ENCODE peak calls at places on chromosomes 4 and X, in five cellular contexts. C is neural crest cell, U is cardiac fibroblast, D is B cell, F is testis. S is an unnamed sample.

GRCh38 chrX:131895807-131896206 is 127.3 kb upstream of the STK26 start:
- DNase-seq in D (no peak), C (no peak), F (no peak), U (no peak), S (no peak)

GRCh38 chr4:26298198-26298950 is 22.4 kb upstream of the RBPJ start:
- DNase-seq in U (peak), D (no peak), F (no peak), C (no peak), S (no peak)

GRCh38 chrX:34848281-34848680 is 94.3 kb upstream of the FAM47B start:
- DNase-seq in F (no peak), C (no peak), D (no peak), U (peak), S (no peak)

GRCh38 chrX:45758738-45759397 is 558.2 kb upstream of the DIPK2B start:
- DNase-seq in U (peak), C (no peak), D (peak), F (no peak), S (no peak)

GRCh38 chr4:48015678-48016077 is 803 bp downstream of the CNGA1 start:
- DNase-seq in U (no peak), F (no peak), C (no peak), D (no peak), S (no peak)

GRCh38 chr4:47840291-47840690 is 2.4 kb upstream of the CORIN start:
- DNase-seq in U (peak), C (no peak), D (no peak), F (no peak), S (no peak)

GRCh38 chrX:38214551-38214950 is 6.1 kb downstream of the SRPX start:
- DNase-seq in U (peak), C (no peak), F (no peak), D (no peak), S (no peak)

GRCh38 chr4:65033899-65034298 is 624.6 kb upstream of the TECRL start:
- DNase-seq in U (no peak), D (no peak), C (no peak), F (no peak), S (no peak)

GRCh38 chrX:101347859-101348451 is 587 bp downstream of the TIMM8A start:
- DNase-seq in D (no peak), F (peak), U (peak), C (no peak), S (no peak)

GRCh38 chr4:173934933-173935620 is 348.4 kb downstream of the FBXO8 start:
- DNase-seq in C (no peak), D (no peak), F (no peak), U (peak), S (no peak)

GRCh38 chr4:42673084-42673429 is 16.2 kb upstream of the ATP8A1 start:
- DNase-seq in U (peak), F (no peak), D (no peak), C (no peak), S (no peak)

GRCh38 chr4:165433529-165433928 is 54.7 kb downstream of the CPE start:
- DNase-seq in U (no peak), C (no peak), F (no peak), D (no peak), S (no peak)

GRCh38 chrX:129091097-129091496 is 432.2 kb downstream of the SMARCA1 start:
- DNase-seq in U (no peak), F (no peak), C (no peak), D (no peak), S (no peak)

GRCh38 chr4:1192493-1193205 is 20.3 kb upstream of the SPON2 start:
- DNase-seq in U (no peak), C (no peak), D (peak), F (peak), S (peak)

GRCh38 chr4:30718021-30718888 is 1.9 kb upstream of the PCDH7 start:
- DNase-seq in C (peak), U (no peak), D (no peak), F (peak), S (no peak)

GRCh38 chr4:118955515-118955914 is 66.9 kb downstream of the SYNPO2 start:
- DNase-seq in U (no peak), F (no peak), C (no peak), D (no peak), S (no peak)

GRCh38 chr4:153161599-153161971 is 42.7 kb upstream of the TRIM2 start:
- DNase-seq in C (no peak), F (no peak), D (no peak), U (no peak), S (no peak)

GRCh38 chr4:2412885-2413716 is 5.3 kb downstream of the ZFYVE28 start:
- DNase-seq in D (peak), C (peak), U (peak), F (peak), S (peak)

GRCh38 chr4:126023946-126024345 is 709.2 kb downstream of the FAT4 start:
- DNase-seq in C (no peak), F (no peak), U (peak), D (no peak), S (no peak)

DNA sequence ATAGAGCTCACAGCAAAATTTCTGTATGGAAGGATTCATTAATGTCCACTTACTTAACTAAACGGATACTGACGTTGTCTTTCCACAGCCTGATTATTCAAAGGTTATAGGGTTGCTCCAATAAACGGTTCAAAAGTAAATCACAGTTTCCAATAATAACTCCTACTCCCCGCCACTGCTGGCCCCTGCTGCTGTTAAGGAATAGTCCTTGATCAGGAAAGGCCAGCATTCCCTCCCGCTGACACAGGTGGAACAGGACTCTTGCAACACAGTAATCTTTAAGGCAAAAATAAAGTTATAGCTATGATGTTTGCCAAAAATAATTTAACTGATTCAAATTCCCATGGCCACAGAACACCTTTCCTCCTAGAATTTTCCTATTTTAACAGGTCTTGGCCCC is 53.9 kb downstream of the FAT1 start:
- DNase-seq in C (no peak), F (no peak), U (no peak), D (no peak), S (no peak)
- TF ChIP-seq CTCF in C (no peak), F (no peak), U (no peak), D (no peak), S (no peak)

GRCh38 chrX:19907794-19908193 is 20.4 kb upstream of the SH3KBP1 start:
- DNase-seq in F (no peak), U (no peak), D (no peak), C (no peak), S (no peak)
- TF ChIP-seq CTCF in F (no peak), U (peak), D (no peak), C (no peak), S (no peak)

GRCh38 chr4:8229341-8229975 is 30.4 kb downstream of the SH3TC1 start:
- DNase-seq in F (no peak), C (no peak), U (no peak), D (no peak), S (no peak)

GRCh38 chr4:8227201-8227770 is 28.2 kb downstream of the SH3TC1 start:
- DNase-seq in C (no peak), U (no peak), F (no peak), D (no peak), S (no peak)

GRCh38 chr4:8230033-8230432 is 30.9 kb downstream of the SH3TC1 start:
- DNase-seq in U (no peak), D (no peak), F (no peak), C (no peak), S (no peak)

GRCh38 chr4:8227771-8228318 is 28.8 kb downstream of the SH3TC1 start:
- DNase-seq in U (no peak), D (no peak), F (no peak), C (no peak), S (no peak)

GRCh38 chr4:8228319-8229250 is 29.5 kb downstream of the SH3TC1 start:
- DNase-seq in U (peak), C (no peak), D (peak), F (peak), S (peak)
- TF ChIP-seq CTCF in U (no peak), C (no peak), D (no peak), F (no peak), S (no peak)

DNA sequence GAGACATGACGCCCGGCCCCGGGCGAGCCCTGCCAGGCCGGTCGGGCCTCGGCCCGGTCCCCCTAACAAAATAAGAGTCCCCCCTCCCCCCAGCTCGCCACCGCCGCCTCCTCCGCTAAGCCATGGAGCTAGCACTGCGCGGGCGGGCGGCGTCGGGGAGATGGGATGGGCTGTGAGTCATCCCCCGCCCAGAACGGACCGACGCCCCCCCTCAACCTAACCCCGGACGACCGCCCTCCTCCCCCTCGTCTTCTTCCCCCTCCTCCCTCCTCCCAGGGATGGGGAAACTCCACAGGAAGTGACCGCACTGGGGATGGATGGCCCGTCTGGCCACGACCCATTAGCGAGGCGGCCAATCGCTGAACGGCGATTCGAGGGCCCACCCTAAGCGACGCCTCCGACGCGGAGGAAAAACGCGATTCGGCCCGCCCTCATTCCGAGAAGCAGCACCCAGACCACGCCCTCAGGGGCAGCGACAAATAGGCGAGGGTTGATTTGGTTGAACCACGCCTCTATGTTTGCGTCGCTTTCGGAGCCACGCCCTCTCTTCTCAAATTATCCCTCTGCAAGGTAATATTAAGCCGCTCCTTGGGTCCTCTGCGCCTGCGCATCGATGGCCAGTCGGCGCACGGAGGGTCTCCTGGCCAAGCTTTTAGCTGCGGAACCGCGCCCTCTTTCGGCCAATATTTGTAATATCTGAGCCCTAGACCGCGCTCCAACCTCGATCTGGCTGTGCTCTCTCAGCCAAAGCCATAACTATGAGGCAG is at the start of gene TFE3:
- DNase-seq in F (peak), D (peak), C (peak), U (peak), S (peak)
- TF ChIP-seq CTCF in F (peak), D (peak), C (peak), U (peak), S (no peak)

GRCh38 chr4:159384619-159385018 is 281.7 kb downstream of the RAPGEF2 start:
- DNase-seq in C (no peak), D (no peak), U (peak), F (no peak), S (no peak)
- TF ChIP-seq CTCF in C (no peak), D (no peak), U (no peak), F (no peak), S (no peak)

GRCh38 chr4:10532155-10532554 is 74.9 kb upstream of the ZNF518B start:
- DNase-seq in F (no peak), C (no peak), U (no peak), D (no peak), S (no peak)

GRCh38 chr4:10529256-10529890 is 72.1 kb upstream of the ZNF518B start:
- DNase-seq in C (no peak), D (no peak), F (peak), U (peak), S (no peak)

GRCh38 chr4:10535900-10536299 is 78.7 kb upstream of the ZNF518B start:
- DNase-seq in U (no peak), F (no peak), C (no peak), D (no peak), S (no peak)

GRCh38 chr4:10529891-10530786 is 72.9 kb upstream of the ZNF518B start:
- DNase-seq in D (no peak), U (peak), F (peak), C (no peak), S (no peak)

DNA sequence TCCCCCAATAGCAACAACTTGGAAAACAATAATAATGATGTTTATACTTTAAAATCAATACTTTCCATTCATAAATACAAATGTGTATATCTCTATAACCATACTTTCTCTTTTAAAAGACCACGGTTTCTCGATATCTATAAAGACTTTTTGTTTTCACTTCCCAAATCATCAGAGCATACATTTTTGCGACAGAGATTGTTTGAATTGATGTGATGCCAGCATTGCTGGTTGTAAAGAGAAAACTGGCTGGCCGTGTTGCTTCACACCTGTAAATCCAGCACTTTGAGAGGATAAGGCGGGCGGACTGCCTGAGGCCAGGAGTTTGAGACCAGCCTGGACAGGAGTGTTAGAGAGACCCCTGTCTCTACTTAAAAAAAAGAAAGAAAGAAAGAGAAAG is 77.6 kb upstream of the ZNF518B start:
- DNase-seq in C (no peak), D (no peak), U (no peak), F (no peak), S (no peak)
- TF ChIP-seq CTCF in C (no peak), D (no peak), U (no peak), F (no peak), S (no peak)

DNA sequence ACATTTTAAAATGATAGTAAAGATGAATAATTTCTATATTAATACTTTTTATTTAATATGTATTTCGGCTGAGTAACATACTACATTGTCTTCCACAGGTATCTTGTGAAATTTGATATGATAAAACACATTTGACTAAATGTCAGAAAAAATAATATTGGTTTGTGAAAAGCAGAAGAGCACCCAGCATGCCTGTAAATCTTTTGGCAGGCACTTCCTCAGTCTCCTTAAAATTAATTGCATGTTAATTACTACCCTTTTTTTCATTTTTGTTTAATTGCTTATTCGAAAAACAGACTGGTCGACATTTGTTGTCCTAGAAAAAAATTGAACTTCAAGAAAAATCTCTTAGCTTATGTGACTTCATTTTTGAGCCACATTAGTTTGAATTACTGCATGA is 40.6 kb downstream of the CLCN3 start:
- DNase-seq in D (no peak), F (no peak), C (no peak), U (no peak), S (no peak)
- TF ChIP-seq CTCF in D (no peak), F (no peak), C (no peak), U (no peak), S (no peak)

GRCh38 chrX:115946059-115946458 is 224.5 kb upstream of the AGTR2 start:
- DNase-seq in D (no peak), C (no peak), F (no peak), U (no peak), S (no peak)

GRCh38 chrX:115948018-115948923 is 222.3 kb upstream of the AGTR2 start:
- DNase-seq in D (no peak), U (no peak), F (no peak), C (no peak), S (no peak)

GRCh38 chrX:115952417-115953092 is 218.0 kb upstream of the AGTR2 start:
- DNase-seq in F (no peak), U (no peak), D (no peak), C (no peak), S (no peak)

DNA sequence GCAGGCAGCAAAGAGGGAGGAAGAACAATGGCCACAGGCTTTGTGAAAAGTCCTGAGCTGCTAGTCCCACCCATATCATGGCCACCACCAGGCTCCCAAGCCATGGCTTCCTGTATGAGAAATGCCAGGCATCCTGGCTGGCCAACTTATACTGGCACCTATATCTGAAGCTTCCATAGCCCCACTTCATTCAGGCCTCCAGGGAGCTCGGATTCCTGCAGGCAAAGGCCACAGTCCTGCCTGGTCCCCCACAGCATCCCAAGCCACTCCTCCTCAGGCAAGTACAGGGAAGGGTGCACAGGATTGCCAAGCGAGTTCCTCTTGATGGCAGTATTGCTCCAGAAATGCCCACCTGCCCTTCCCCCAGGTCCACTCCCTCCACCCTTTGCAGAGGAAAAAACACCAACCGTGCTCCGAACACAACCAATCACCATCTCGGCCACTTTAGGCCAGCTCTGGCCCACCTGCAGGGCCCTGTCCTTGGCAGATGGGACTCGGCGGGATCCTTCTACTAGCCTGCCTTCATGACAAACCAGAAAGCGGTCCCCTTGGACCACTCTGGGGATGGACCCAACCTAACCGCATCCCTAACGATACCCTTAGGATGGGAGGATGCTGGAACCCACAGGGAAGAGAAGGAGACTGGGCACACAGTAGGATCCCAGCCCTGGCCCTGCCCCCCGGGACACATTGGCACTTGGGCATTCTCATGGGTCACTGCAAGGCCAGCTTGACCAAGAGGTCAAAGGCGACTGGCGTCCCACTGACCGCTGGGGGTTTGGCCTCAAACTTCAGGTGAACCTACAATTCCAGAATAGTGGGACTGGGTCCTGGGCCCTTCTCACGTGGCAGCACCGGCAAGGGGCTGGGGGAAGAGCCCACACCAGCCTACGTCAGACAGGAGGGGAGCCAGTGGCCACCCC is 220.4 kb upstream of the AGTR2 start:
- DNase-seq in U (no peak), F (no peak), D (no peak), C (no peak), S (no peak)
- TF ChIP-seq CTCF in U (no peak), F (no peak), D (no peak), C (no peak), S (no peak)

GRCh38 chrX:12951590-12951965 is 23.3 kb upstream of the TMSB4X start:
- DNase-seq in D (no peak), F (no peak), C (no peak), U (no peak), S (no peak)

GRCh38 chrX:12949927-12950656 is 24.8 kb upstream of the TMSB4X start:
- DNase-seq in F (peak), U (peak), D (peak), C (no peak), S (peak)

GRCh38 chrX:12953420-12953819 is 21.5 kb upstream of the TMSB4X start:
- DNase-seq in C (no peak), D (no peak), F (no peak), U (no peak), S (no peak)

GRCh38 chrX:12949205-12949926 is 25.5 kb upstream of the TMSB4X start:
- DNase-seq in D (no peak), C (no peak), F (no peak), U (peak), S (no peak)

GRCh38 chrX:12950851-12951589 is 23.9 kb upstream of the TMSB4X start:
- DNase-seq in D (peak), U (peak), C (peak), F (no peak), S (no peak)
- TF ChIP-seq CTCF in D (peak), U (peak), C (peak), F (no peak), S (no peak)

DNA sequence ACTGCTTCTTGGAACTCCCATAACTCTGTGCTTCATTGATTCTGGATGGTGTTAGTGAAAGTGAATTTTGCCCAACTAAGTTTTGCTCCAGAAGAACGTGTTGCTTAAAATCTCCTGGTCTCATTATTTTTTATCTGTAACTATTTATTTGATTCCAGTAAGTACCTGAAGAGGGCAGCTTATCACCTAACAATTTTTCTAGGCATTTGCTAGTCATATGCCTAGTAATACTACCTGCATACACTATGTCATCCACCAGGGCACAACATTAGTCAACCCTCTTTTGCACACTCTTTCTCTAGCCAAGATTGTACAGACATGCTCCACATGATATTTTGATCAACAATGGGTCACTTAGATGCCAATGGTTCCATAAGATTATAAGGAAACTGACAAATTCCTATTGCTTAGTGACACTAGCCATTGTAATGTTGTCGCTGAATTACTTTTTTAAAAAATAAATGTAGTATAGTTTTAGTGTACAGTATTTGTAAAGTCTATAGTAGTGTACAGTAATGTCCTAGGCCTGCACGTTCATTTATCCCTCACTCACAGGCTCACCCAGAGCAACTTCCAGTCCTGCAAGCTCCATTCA is 499.9 kb upstream of the AADAT start:
- DNase-seq in F (no peak), U (peak), C (no peak), D (no peak), S (no peak)
- TF ChIP-seq CTCF in F (peak), U (peak), C (peak), D (no peak), S (no peak)